ENCODE peak calls at places on chromosomes 2 and 18, in eight cellular contexts. R, G, T, Z, M, A, B and S are unnamed samples. For H3K4me1, the result is how much of the 10 kb centered on the place peaks cover.

GRCh38 chr2:1731512-1731962 is 12.8 kb downstream of the PXDN start:
- DNase-seq in R (peak), G (no peak), T (no peak), Z (no peak), M (no peak), A (no peak), B (peak), S (no peak)

GRCh38 chr18:49625021-49625691 is 63.3 kb downstream of the LIPG start:
- DNase-seq in R (no peak), G (no peak), T (no peak), Z (no peak), M (no peak), A (no peak), B (no peak), S (no peak)

GRCh38 chr2:141015339-141016047 is 1115.3 kb downstream of the LRP1B start:
- DNase-seq in R (no peak), G (no peak), T (no peak), Z (no peak), M (no peak), A (no peak), B (peak), S (no peak)

GRCh38 chr18:51038110-51038509 is 8.1 kb downstream of the SMAD4 start:
- DNase-seq in R (no peak), G (no peak), T (no peak), Z (no peak), M (no peak), A (no peak), B (no peak), S (no peak)

GRCh38 chr2:95300391-95300938 is 3.3 kb downstream of the KCNIP3 start:
- DNase-seq in R (no peak), G (no peak), T (no peak), Z (no peak), M (no peak), A (no peak), B (no peak), S (no peak)

GRCh38 chr2:197487385-197487784 is 12.3 kb downstream of the HSPD1 start:
- DNase-seq in R (no peak), G (no peak), T (no peak), Z (no peak), M (no peak), A (no peak), B (no peak), S (no peak)

GRCh38 chr2:69253033-69253535 is 133.9 kb downstream of the GFPT1 start:
- DNase-seq in R (no peak), G (no peak), T (no peak), Z (no peak), M (no peak), A (peak), B (no peak), S (no peak)

GRCh38 chr2:151260492-151261239 is 997 bp downstream of the RBM43 start:
- DNase-seq in R (no peak), G (no peak), T (peak), Z (no peak), M (no peak), A (peak), B (no peak), S (no peak)

GRCh38 chr2:217729426-217730058 is 273.3 kb downstream of the TNS1 start:
- DNase-seq in R (no peak), G (no peak), T (no peak), Z (no peak), M (no peak), A (peak), B (peak), S (peak)

GRCh38 chr2:234492687-234493086 is 4.2 kb downstream of the ARL4C start:
- DNase-seq in R (no peak), G (no peak), T (no peak), Z (no peak), M (no peak), A (no peak), B (no peak), S (no peak)

GRCh38 chr2:237478095-237478494 is 9.0 kb upstream of the MLPH start:
- DNase-seq in R (no peak), G (no peak), T (no peak), Z (no peak), M (no peak), A (no peak), B (no peak), S (no peak)
- H3K4me1 ChIP-seq in R (under half), G (under half), T (under half), Z (under half), M (under half), A (under half), B (under half), S (under half)

GRCh38 chr2:102030502-102030854 is 38.7 kb downstream of the IL1R2 start:
- DNase-seq in R (no peak), G (no peak), T (no peak), Z (no peak), M (no peak), A (no peak), B (no peak), S (no peak)
- TF ChIP-seq CTCF in R (no peak), G (no peak), T (no peak), Z (no peak), M (no peak), A (no peak), B (no peak), S (no peak)

DNA sequence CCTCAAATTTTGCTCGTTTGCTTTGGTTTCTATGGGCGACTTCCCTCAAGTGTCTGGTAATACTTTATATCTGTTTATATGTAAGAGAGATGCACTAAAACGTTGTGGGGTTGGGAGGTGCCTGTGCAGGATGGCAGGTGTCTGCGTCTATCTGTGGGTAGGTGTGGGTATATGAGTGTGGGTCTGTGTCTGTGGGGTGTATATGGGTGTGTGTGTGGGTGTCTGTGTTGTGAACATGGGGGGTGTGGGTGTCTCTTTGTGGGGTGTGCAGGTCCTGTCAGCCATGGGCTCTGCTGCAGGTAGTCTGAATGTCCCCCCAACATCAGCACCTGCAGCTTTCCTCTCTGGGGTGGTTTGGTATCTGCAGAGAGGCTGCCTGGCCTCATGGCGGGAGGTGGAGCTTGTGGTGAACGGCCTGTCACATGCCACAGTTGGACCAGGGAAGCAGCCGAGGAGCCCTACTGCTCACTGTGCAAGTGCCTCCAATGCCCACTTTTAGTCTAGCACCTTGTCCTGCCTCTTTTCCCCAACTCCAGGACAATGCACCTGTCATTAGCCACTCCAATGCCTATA is 90.3 kb downstream of the LPIN1 start:
- DNase-seq in R (no peak), G (no peak), T (no peak), Z (no peak), M (no peak), A (no peak), B (no peak), S (no peak)
- H3K4me1 ChIP-seq in R (under half), G (under half), T (under half), Z (under half), M (under half), A (under half), B (under half), S (under half)

GRCh38 chr18:5478261-5478660 is 65.5 kb downstream of the EPB41L3 start:
- DNase-seq in R (no peak), G (no peak), T (no peak), Z (no peak), M (no peak), A (no peak), B (no peak), S (no peak)

GRCh38 chr18:5476961-5477800 is 66.6 kb downstream of the EPB41L3 start:
- DNase-seq in R (no peak), G (no peak), T (no peak), Z (no peak), M (no peak), A (no peak), B (no peak), S (no peak)

GRCh38 chr18:5481621-5482020 is 62.2 kb downstream of the EPB41L3 start:
- DNase-seq in R (no peak), G (no peak), T (no peak), Z (no peak), M (no peak), A (no peak), B (no peak), S (no peak)
- TF ChIP-seq CTCF in R (no peak), G (no peak), T (no peak), Z (no peak), M (no peak), A (no peak), B (no peak), S (no peak)